ENCODE peak calls at places on chromosomes 13 and 19, in five cellular contexts. One of them, this sample, is unnamed.

GRCh38 chr13:46315491-46316075 is 71.5 kb downstream of the RUBCNL start:
- DNase-seq in HT-29: no peak
- DNase-seq in Caki2: no peak
- DNase-seq in kidney glomerular epithelial cell: no peak
- DNase-seq in head of caudate nucleus: no peak
- DNase-seq in this sample: no peak

GRCh38 chr13:77002590-77003190 is 10.8 kb downstream of the CLN5 start:
- DNase-seq in HT-29: peak; percentile 49
- DNase-seq in Caki2: peak; percentile 4
- DNase-seq in kidney glomerular epithelial cell: peak; percentile 51
- DNase-seq in head of caudate nucleus: no peak
- DNase-seq in this sample: peak; percentile 61

GRCh38 chr13:106367361-106367781 is 168.1 kb downstream of the EFNB2 start:
- DNase-seq in HT-29: no peak
- DNase-seq in Caki2: no peak
- DNase-seq in kidney glomerular epithelial cell: no peak
- DNase-seq in head of caudate nucleus: no peak
- DNase-seq in this sample: no peak

GRCh38 chr19:8638078-8638619 is 7.7 kb downstream of the NFILZ start:
- DNase-seq in HT-29: no peak
- DNase-seq in Caki2: no peak
- DNase-seq in kidney glomerular epithelial cell: no peak
- DNase-seq in head of caudate nucleus: peak; percentile 38
- DNase-seq in this sample: no peak

GRCh38 chr13:94583926-94584325 is 12.0 kb downstream of the TGDS start:
- DNase-seq in HT-29: no peak
- DNase-seq in Caki2: no peak
- DNase-seq in kidney glomerular epithelial cell: no peak
- DNase-seq in head of caudate nucleus: no peak
- DNase-seq in this sample: no peak

GRCh38 chr19:28847468-28847867 is 365.5 kb downstream of the UQCRFS1 start:
- DNase-seq in HT-29: no peak
- DNase-seq in Caki2: peak; percentile 47
- DNase-seq in kidney glomerular epithelial cell: peak; percentile 36
- DNase-seq in head of caudate nucleus: no peak
- DNase-seq in this sample: no peak

GRCh38 chr19:1046117-1046626 is 6.3 kb downstream of the ABCA7 start:
- DNase-seq in HT-29: no peak
- DNase-seq in Caki2: no peak
- DNase-seq in kidney glomerular epithelial cell: no peak
- DNase-seq in head of caudate nucleus: no peak
- DNase-seq in this sample: no peak

GRCh38 chr13:29978211-29978610 is 127.8 kb upstream of the UBL3 start:
- DNase-seq in HT-29: no peak
- DNase-seq in Caki2: no peak
- DNase-seq in kidney glomerular epithelial cell: no peak
- DNase-seq in head of caudate nucleus: no peak
- DNase-seq in this sample: peak; percentile 73

GRCh38 chr19:50878851-50879250 is 5.6 kb downstream of the KLK2 start:
- DNase-seq in HT-29: no peak
- DNase-seq in Caki2: no peak
- DNase-seq in kidney glomerular epithelial cell: no peak
- DNase-seq in head of caudate nucleus: no peak
- DNase-seq in this sample: no peak